ENCODE peak calls at places on chromosomes 12 and 14, in four cellular contexts. V is RWPE1; F is iris pigment epithelial cell; J is stimulated activated CD8-positive, alpha-beta memory T cell treated with anti-CD3 and anti-CD28 coated beads, Interleukin-15, amount 100 ng/mL, for 1 hour. B is an unnamed sample.

GRCh38 chr12:124500232-124501079 is 67.0 kb downstream of the NCOR2 start:
- DNase-seq in V (peak; percentile 85), F (peak; percentile 78), J (no peak), B (no peak)

GRCh38 chr12:93080994-93081809 is 152.1 kb upstream of the EEA1 start:
- DNase-seq in V (no peak), F (peak; percentile 81), J (no peak), B (no peak)

GRCh38 chr14:50926851-50927386 is 17.4 kb downstream of the PYGL start:
- DNase-seq in V (no peak), F (no peak), J (no peak), B (no peak)

GRCh38 chr12:126343352-126343751 is 1278.1 kb downstream of the AACS start:
- DNase-seq in V (no peak), F (no peak), J (no peak), B (no peak)

GRCh38 chr12:109518820-109519665 is 41.6 kb downstream of the UBE3B start:
- DNase-seq in V (peak; percentile 82), F (peak; percentile 85), J (peak; percentile 27), B (peak; percentile 38)

GRCh38 chr12:22935501-22935900 is 310.5 kb downstream of the ETNK1 start:
- DNase-seq in V (no peak), F (no peak), J (no peak), B (no peak)

GRCh38 chr12:45216983-45217485 is 1.1 kb downstream of the ANO6 start:
- DNase-seq in V (no peak), F (no peak), J (no peak), B (no peak)

GRCh38 chr12:126676426-126676825 is 1590.5 kb upstream of the TMEM132C start:
- DNase-seq in V (no peak), F (no peak), J (no peak), B (no peak)

GRCh38 chr14:44846232-44846824 is 115.4 kb downstream of the KLHL28 start:
- DNase-seq in V (peak; percentile 32), F (peak; percentile 49), J (no peak), B (no peak)

GRCh38 chr14:44803239-44803905 is 158.4 kb downstream of the KLHL28 start:
- DNase-seq in V (peak; percentile 55), F (peak; percentile 53), J (no peak), B (no peak)

GRCh38 chr12:3872800-3873636 is at the start of gene PARP11:
- DNase-seq in V (peak; percentile 88), F (peak; percentile 98), J (peak; percentile 94), B (peak; percentile 96)

GRCh38 chr12:11730299-11731041 is 81.0 kb downstream of the ETV6 start:
- DNase-seq in V (peak; percentile 32), F (no peak), J (no peak), B (no peak)

GRCh38 chr14:105385322-105385637 is 13.1 kb upstream of the TEX22 start:
- DNase-seq in V (no peak), F (no peak), J (no peak), B (no peak)

GRCh38 chr12:75650100-75650499 is 138.7 kb upstream of the KRR1 start:
- DNase-seq in V (no peak), F (no peak), J (no peak), B (no peak)

GRCh38 chr12:47820631-47821345 is 1.1 kb upstream of the HDAC7 start:
- DNase-seq in V (peak; percentile 98), F (peak; percentile 97), J (no peak), B (no peak)

GRCh38 chr14:69287096-69287991 is 27.4 kb downstream of the GALNT16 start:
- DNase-seq in V (no peak), F (peak; percentile 17), J (no peak), B (no peak)

GRCh38 chr14:46433381-46433780 is 218.2 kb downstream of the RPL10L start:
- DNase-seq in V (no peak), F (no peak), J (no peak), B (no peak)

GRCh38 chr12:2963154-2963759 is 4.1 kb downstream of the TEAD4 start:
- DNase-seq in V (no peak), F (no peak), J (no peak), B (no peak)

GRCh38 chr12:53078425-53079225 is 565 bp downstream of the SPRYD3 start:
- DNase-seq in V (no peak), F (peak; percentile 56), J (no peak), B (no peak)

GRCh38 chr12:92992041-92992440 is 62.9 kb upstream of the EEA1 start:
- DNase-seq in V (no peak), F (no peak), J (no peak), B (no peak)

GRCh38 chr14:79842270-79842669 is 369.0 kb downstream of the DIO2 start:
- DNase-seq in V (no peak), F (peak; percentile 68), J (no peak), B (no peak)

GRCh38 chr12:121520586-121521086 is 60.2 kb downstream of the KDM2B start:
- DNase-seq in V (no peak), F (no peak), J (no peak), B (no peak)

GRCh38 chr12:18467636-18468520 is 206.6 kb downstream of the PIK3C2G start:
- DNase-seq in V (no peak), F (no peak), J (no peak), B (no peak)